ENCODE peak calls at places on chromosomes 5 and 9, in eight cellular contexts. One of them, this sample, is unnamed.

GRCh38 chr9:126448865-126449577 is 122.4 kb downstream of the MVB12B start:
- DNase-seq in HepG2: no peak
- DNase-seq in esophagus muscularis mucosa: no peak
- DNase-seq in vagina: no peak
- DNase-seq in stomach: no peak
- DNase-seq in transverse colon: no peak
- DNase-seq in HL-60: no peak
- DNase-seq in prostate gland: no peak
- DNase-seq in this sample: no peak

GRCh38 chr9:69089491-69089890 is 53.9 kb downstream of the FXN start:
- DNase-seq in HepG2: no peak
- DNase-seq in esophagus muscularis mucosa: no peak
- DNase-seq in vagina: no peak
- DNase-seq in stomach: no peak
- DNase-seq in transverse colon: no peak
- DNase-seq in HL-60: no peak
- DNase-seq in prostate gland: no peak
- DNase-seq in this sample: no peak

GRCh38 chr5:134053840-134054338 is 49.1 kb upstream of the VDAC1 start:
- DNase-seq in HepG2: no peak
- DNase-seq in esophagus muscularis mucosa: no peak
- DNase-seq in vagina: no peak
- DNase-seq in stomach: no peak
- DNase-seq in transverse colon: peak; percentile 51
- DNase-seq in HL-60: no peak
- DNase-seq in prostate gland: peak; percentile 51
- DNase-seq in this sample: peak; percentile 85

GRCh38 chr9:90025816-90026215 is 421.0 kb downstream of the GADD45G start:
- DNase-seq in HepG2: no peak
- DNase-seq in esophagus muscularis mucosa: no peak
- DNase-seq in vagina: no peak
- DNase-seq in stomach: no peak
- DNase-seq in transverse colon: no peak
- DNase-seq in HL-60: no peak
- DNase-seq in prostate gland: no peak
- DNase-seq in this sample: no peak

GRCh38 chr5:155193018-155193417 is 179.5 kb downstream of the KIF4B start:
- DNase-seq in HepG2: no peak
- DNase-seq in esophagus muscularis mucosa: no peak
- DNase-seq in vagina: no peak
- DNase-seq in stomach: no peak
- DNase-seq in transverse colon: no peak
- DNase-seq in HL-60: no peak
- DNase-seq in prostate gland: no peak
- DNase-seq in this sample: no peak

GRCh38 chr9:18626046-18626698 is 152.2 kb downstream of the ADAMTSL1 start:
- DNase-seq in HepG2: no peak
- DNase-seq in esophagus muscularis mucosa: no peak
- DNase-seq in vagina: no peak
- DNase-seq in stomach: no peak
- DNase-seq in transverse colon: no peak
- DNase-seq in HL-60: no peak
- DNase-seq in prostate gland: no peak
- DNase-seq in this sample: no peak

GRCh38 chr9:129209109-129209508 is 31.0 kb upstream of the IER5L start:
- DNase-seq in HepG2: no peak
- DNase-seq in esophagus muscularis mucosa: no peak
- DNase-seq in vagina: no peak
- DNase-seq in stomach: no peak
- DNase-seq in transverse colon: no peak
- DNase-seq in HL-60: no peak
- DNase-seq in prostate gland: no peak
- DNase-seq in this sample: no peak

GRCh38 chr5:115657883-115658233 is 32.0 kb upstream of the TMED7 start:
- DNase-seq in HepG2: no peak
- DNase-seq in esophagus muscularis mucosa: no peak
- DNase-seq in vagina: no peak
- DNase-seq in stomach: no peak
- DNase-seq in transverse colon: no peak
- DNase-seq in HL-60: no peak
- DNase-seq in prostate gland: no peak
- DNase-seq in this sample: no peak

GRCh38 chr9:74742176-74742575 is 145.5 kb downstream of the TRPM6 start:
- DNase-seq in HepG2: no peak
- DNase-seq in esophagus muscularis mucosa: no peak
- DNase-seq in vagina: no peak
- DNase-seq in stomach: no peak
- DNase-seq in transverse colon: no peak
- DNase-seq in HL-60: no peak
- DNase-seq in prostate gland: no peak
- DNase-seq in this sample: no peak

GRCh38 chr5:150270546-150271295 is 18.9 kb downstream of the CAMK2A start:
- DNase-seq in HepG2: peak; percentile 39
- DNase-seq in esophagus muscularis mucosa: no peak
- DNase-seq in vagina: no peak
- DNase-seq in stomach: no peak
- DNase-seq in transverse colon: no peak
- DNase-seq in HL-60: no peak
- DNase-seq in prostate gland: no peak
- DNase-seq in this sample: no peak

GRCh38 chr5:88863523-88863922 is 19.5 kb downstream of the MEF2C start:
- DNase-seq in HepG2: no peak
- DNase-seq in esophagus muscularis mucosa: no peak
- DNase-seq in vagina: no peak
- DNase-seq in stomach: no peak
- DNase-seq in transverse colon: no peak
- DNase-seq in HL-60: no peak
- DNase-seq in prostate gland: no peak
- DNase-seq in this sample: no peak
- TF ChIP-seq POLR2AphosphoS5 in HepG2: no peak
- TF ChIP-seq POLR2AphosphoS5 in esophagus muscularis mucosa: no peak
- TF ChIP-seq POLR2AphosphoS5 in vagina: no peak
- TF ChIP-seq POLR2AphosphoS5 in stomach: no peak
- TF ChIP-seq POLR2AphosphoS5 in transverse colon: no peak
- TF ChIP-seq POLR2AphosphoS5 in HL-60: no peak
- TF ChIP-seq POLR2AphosphoS5 in prostate gland: no peak
- TF ChIP-seq POLR2AphosphoS5 in this sample: no peak

DNA sequence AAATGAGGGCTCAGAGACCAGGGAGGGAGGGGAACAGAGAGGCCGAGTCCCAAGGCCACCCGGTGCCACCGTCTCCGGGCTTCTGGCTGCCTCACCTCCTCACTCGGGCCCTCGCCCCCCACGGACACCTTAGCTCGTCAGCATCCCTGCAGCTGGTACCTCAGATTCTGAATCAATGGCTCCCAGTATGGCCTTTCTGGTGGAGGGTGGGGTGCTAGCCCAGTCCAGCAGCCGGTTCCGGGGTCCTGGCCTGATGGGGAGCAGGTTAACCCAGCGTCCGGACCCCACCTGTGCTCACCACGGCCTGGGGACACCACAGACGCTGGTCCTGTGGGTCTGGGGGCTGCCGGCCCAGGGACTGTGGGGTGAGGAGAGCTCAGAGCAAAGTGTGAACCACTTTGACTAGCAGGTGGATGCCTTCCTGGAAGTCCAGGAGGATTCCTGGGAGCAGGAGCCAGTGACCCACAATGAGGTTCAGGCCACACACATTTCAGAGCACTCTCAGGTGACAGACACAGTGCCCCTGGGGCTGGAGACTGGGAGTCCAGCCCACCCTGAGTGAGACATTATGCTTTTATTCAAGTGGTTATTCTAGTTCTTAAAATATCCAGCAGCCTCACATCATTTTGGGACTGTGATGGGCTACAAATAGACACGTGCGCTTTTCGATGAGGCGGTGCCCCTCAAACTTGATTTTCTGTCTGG is 53.3 kb downstream of the AHRR start:
- DNase-seq in HepG2: no peak
- DNase-seq in esophagus muscularis mucosa: peak; percentile 88
- DNase-seq in vagina: peak; percentile 74
- DNase-seq in stomach: no peak
- DNase-seq in transverse colon: peak; percentile 5
- DNase-seq in HL-60: peak; percentile 0
- DNase-seq in prostate gland: peak; percentile 2
- DNase-seq in this sample: peak; percentile 9
- TF ChIP-seq POLR2AphosphoS5 in HepG2: no peak
- TF ChIP-seq POLR2AphosphoS5 in esophagus muscularis mucosa: no peak
- TF ChIP-seq POLR2AphosphoS5 in vagina: no peak
- TF ChIP-seq POLR2AphosphoS5 in stomach: no peak
- TF ChIP-seq POLR2AphosphoS5 in transverse colon: no peak
- TF ChIP-seq POLR2AphosphoS5 in HL-60: peak; percentile 59
- TF ChIP-seq POLR2AphosphoS5 in prostate gland: no peak
- TF ChIP-seq POLR2AphosphoS5 in this sample: no peak

GRCh38 chr9:101247297-101247696 is 137.5 kb downstream of the BAAT start:
- DNase-seq in HepG2: no peak
- DNase-seq in esophagus muscularis mucosa: no peak
- DNase-seq in vagina: no peak
- DNase-seq in stomach: no peak
- DNase-seq in transverse colon: no peak
- DNase-seq in HL-60: no peak
- DNase-seq in prostate gland: no peak
- DNase-seq in this sample: no peak
- TF ChIP-seq POLR2AphosphoS5 in HepG2: no peak
- TF ChIP-seq POLR2AphosphoS5 in esophagus muscularis mucosa: no peak
- TF ChIP-seq POLR2AphosphoS5 in vagina: no peak
- TF ChIP-seq POLR2AphosphoS5 in stomach: no peak
- TF ChIP-seq POLR2AphosphoS5 in transverse colon: no peak
- TF ChIP-seq POLR2AphosphoS5 in HL-60: no peak
- TF ChIP-seq POLR2AphosphoS5 in prostate gland: no peak
- TF ChIP-seq POLR2AphosphoS5 in this sample: no peak

GRCh38 chr9:5450360-5451051 is at the start of gene CD274:
- DNase-seq in HepG2: peak; percentile 85
- DNase-seq in esophagus muscularis mucosa: peak; percentile 94
- DNase-seq in vagina: no peak
- DNase-seq in stomach: peak; percentile 93
- DNase-seq in transverse colon: peak; percentile 94
- DNase-seq in HL-60: peak; percentile 82
- DNase-seq in prostate gland: peak; percentile 84
- DNase-seq in this sample: peak; percentile 76
- TF ChIP-seq POLR2AphosphoS5 in HepG2: no peak
- TF ChIP-seq POLR2AphosphoS5 in esophagus muscularis mucosa: peak; percentile 85
- TF ChIP-seq POLR2AphosphoS5 in vagina: peak; percentile 88
- TF ChIP-seq POLR2AphosphoS5 in stomach: peak; percentile 75
- TF ChIP-seq POLR2AphosphoS5 in transverse colon: peak; percentile 74
- TF ChIP-seq POLR2AphosphoS5 in HL-60: peak; percentile 39
- TF ChIP-seq POLR2AphosphoS5 in prostate gland: peak; percentile 75
- TF ChIP-seq POLR2AphosphoS5 in this sample: peak; percentile 66

DNA sequence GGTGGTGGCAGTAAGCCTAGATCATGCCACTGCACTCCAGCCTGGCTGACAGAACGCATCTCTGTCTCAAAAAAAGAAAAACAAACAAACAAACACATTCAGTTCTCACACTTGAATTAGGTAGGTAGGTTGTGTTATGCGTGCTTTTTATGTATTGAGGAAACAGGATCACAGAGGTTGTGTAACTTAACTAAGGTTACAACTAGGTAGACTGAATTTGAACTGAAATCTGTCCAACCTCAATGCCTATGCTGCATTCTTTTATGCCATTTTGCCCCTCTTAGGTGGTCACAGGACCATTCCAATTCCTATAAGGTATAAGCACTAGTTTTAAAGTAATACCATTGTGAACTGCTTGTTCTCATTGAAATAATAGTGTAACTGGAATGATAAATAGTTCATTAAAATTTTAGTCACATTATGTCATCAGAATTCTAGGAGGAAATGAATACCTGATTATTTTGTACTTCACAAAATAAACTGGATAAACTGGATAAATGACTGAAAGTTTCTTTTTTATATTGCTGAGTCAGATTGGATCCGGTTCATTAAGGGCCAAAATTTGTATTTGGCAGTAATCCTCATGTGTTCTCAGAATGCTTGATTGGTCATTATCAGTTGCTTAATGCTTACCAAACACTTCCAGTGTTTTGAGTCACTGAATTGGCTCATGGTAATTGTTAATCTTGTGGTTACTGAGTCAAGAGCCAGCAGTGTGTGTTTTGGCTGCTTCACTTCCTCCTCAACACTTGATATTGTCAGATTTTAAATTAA is 7.1 kb downstream of the UBAP1 start:
- DNase-seq in HepG2: no peak
- DNase-seq in esophagus muscularis mucosa: no peak
- DNase-seq in vagina: no peak
- DNase-seq in stomach: peak; percentile 57
- DNase-seq in transverse colon: no peak
- DNase-seq in HL-60: peak; percentile 80
- DNase-seq in prostate gland: peak; percentile 25
- DNase-seq in this sample: no peak
- TF ChIP-seq POLR2AphosphoS5 in HepG2: no peak
- TF ChIP-seq POLR2AphosphoS5 in esophagus muscularis mucosa: peak; percentile 40
- TF ChIP-seq POLR2AphosphoS5 in vagina: peak; percentile 24
- TF ChIP-seq POLR2AphosphoS5 in stomach: peak; percentile 86
- TF ChIP-seq POLR2AphosphoS5 in transverse colon: peak; percentile 73
- TF ChIP-seq POLR2AphosphoS5 in HL-60: peak; percentile 25
- TF ChIP-seq POLR2AphosphoS5 in prostate gland: peak; percentile 77
- TF ChIP-seq POLR2AphosphoS5 in this sample: peak; percentile 69

GRCh38 chr9:133098104-133098754 is 22.8 kb downstream of the RALGDS start:
- DNase-seq in HepG2: no peak
- DNase-seq in esophagus muscularis mucosa: no peak
- DNase-seq in vagina: peak; percentile 76
- DNase-seq in stomach: no peak
- DNase-seq in transverse colon: no peak
- DNase-seq in HL-60: no peak
- DNase-seq in prostate gland: no peak
- DNase-seq in this sample: no peak
- TF ChIP-seq POLR2AphosphoS5 in HepG2: no peak
- TF ChIP-seq POLR2AphosphoS5 in esophagus muscularis mucosa: no peak
- TF ChIP-seq POLR2AphosphoS5 in vagina: no peak
- TF ChIP-seq POLR2AphosphoS5 in stomach: no peak
- TF ChIP-seq POLR2AphosphoS5 in transverse colon: no peak
- TF ChIP-seq POLR2AphosphoS5 in HL-60: peak; percentile 11
- TF ChIP-seq POLR2AphosphoS5 in prostate gland: no peak
- TF ChIP-seq POLR2AphosphoS5 in this sample: no peak

GRCh38 chr9:137722481-137722880 is 103.7 kb downstream of the EHMT1 start:
- DNase-seq in HepG2: no peak
- DNase-seq in esophagus muscularis mucosa: no peak
- DNase-seq in vagina: no peak
- DNase-seq in stomach: no peak
- DNase-seq in transverse colon: no peak
- DNase-seq in HL-60: no peak
- DNase-seq in prostate gland: no peak
- DNase-seq in this sample: no peak

GRCh38 chr9:137721899-137722298 is 103.1 kb downstream of the EHMT1 start:
- DNase-seq in HepG2: no peak
- DNase-seq in esophagus muscularis mucosa: no peak
- DNase-seq in vagina: no peak
- DNase-seq in stomach: no peak
- DNase-seq in transverse colon: no peak
- DNase-seq in HL-60: no peak
- DNase-seq in prostate gland: no peak
- DNase-seq in this sample: no peak

GRCh38 chr9:137721479-137721878 is 102.7 kb downstream of the EHMT1 start:
- DNase-seq in HepG2: no peak
- DNase-seq in esophagus muscularis mucosa: no peak
- DNase-seq in vagina: no peak
- DNase-seq in stomach: no peak
- DNase-seq in transverse colon: no peak
- DNase-seq in HL-60: no peak
- DNase-seq in prostate gland: no peak
- DNase-seq in this sample: no peak

GRCh38 chr9:137719194-137719593 is 100.4 kb downstream of the EHMT1 start:
- DNase-seq in HepG2: no peak
- DNase-seq in esophagus muscularis mucosa: no peak
- DNase-seq in vagina: no peak
- DNase-seq in stomach: no peak
- DNase-seq in transverse colon: no peak
- DNase-seq in HL-60: no peak
- DNase-seq in prostate gland: no peak
- DNase-seq in this sample: no peak

GRCh38 chr9:137720571-137721110 is 101.8 kb downstream of the EHMT1 start:
- DNase-seq in HepG2: no peak
- DNase-seq in esophagus muscularis mucosa: no peak
- DNase-seq in vagina: no peak
- DNase-seq in stomach: no peak
- DNase-seq in transverse colon: no peak
- DNase-seq in HL-60: no peak
- DNase-seq in prostate gland: no peak
- DNase-seq in this sample: no peak
- TF ChIP-seq POLR2AphosphoS5 in HepG2: no peak
- TF ChIP-seq POLR2AphosphoS5 in esophagus muscularis mucosa: no peak
- TF ChIP-seq POLR2AphosphoS5 in vagina: no peak
- TF ChIP-seq POLR2AphosphoS5 in stomach: no peak
- TF ChIP-seq POLR2AphosphoS5 in transverse colon: no peak
- TF ChIP-seq POLR2AphosphoS5 in HL-60: no peak
- TF ChIP-seq POLR2AphosphoS5 in prostate gland: no peak
- TF ChIP-seq POLR2AphosphoS5 in this sample: no peak

This sample was measured in breast epithelium.